ENCODE peak calls at places on chromosome 19, in five cellular contexts. M, Z, R, K and E are unnamed samples.

GRCh38 chr19:18503337-18503970 is 18.4 kb downstream of the ELL start:
- DNase-seq in M (no peak), Z (no peak), R (no peak), K (no peak), E (no peak)

GRCh38 chr19:3778899-3779723 is 7.1 kb downstream of the MATK start:
- DNase-seq in M (no peak), Z (no peak), R (no peak), K (no peak), E (no peak)

GRCh38 chr19:51811344-51811743 is 16.4 kb downstream of the FPR3 start:
- DNase-seq in M (no peak), Z (no peak), R (peak), K (no peak), E (no peak)

GRCh38 chr19:34256835-34257558 is 2.6 kb downstream of the GARRE1 start:
- DNase-seq in M (no peak), Z (no peak), R (no peak), K (no peak), E (no peak)

GRCh38 chr19:8571006-8571411 is 6.2 kb downstream of the MYO1F start:
- DNase-seq in M (peak), Z (no peak), R (peak), K (peak), E (no peak)

GRCh38 chr19:33248553-33248953 is 22.9 kb upstream of the SLC7A10 start:
- DNase-seq in M (no peak), Z (no peak), R (no peak), K (no peak), E (no peak)

GRCh38 chr19:16106121-16106520 is 5.6 kb upstream of the RAB8A start:
- DNase-seq in M (no peak), Z (no peak), R (peak), K (no peak), E (peak)

GRCh38 chr19:970695-971094 is 13.4 kb upstream of the WDR18 start:
- DNase-seq in M (no peak), Z (no peak), R (no peak), K (no peak), E (no peak)

GRCh38 chr19:41695745-41696144 is 7.7 kb upstream of the CEACAM7 start:
- DNase-seq in M (no peak), Z (no peak), R (peak), K (no peak), E (no peak)

GRCh38 chr19:575527-576506 is 3.4 kb downstream of the BSG start:
- DNase-seq in M (peak), Z (no peak), R (no peak), K (peak), E (peak)

GRCh38 chr19:6222884-6223283 is 56.9 kb downstream of the MLLT1 start:
- DNase-seq in M (no peak), Z (no peak), R (no peak), K (no peak), E (no peak)

GRCh38 chr19:5104871-5105351 is 136.0 kb downstream of the KDM4B start:
- DNase-seq in M (no peak), Z (no peak), R (no peak), K (no peak), E (no peak)

GRCh38 chr19:46115396-46116109 is 8.9 kb downstream of the IGFL3 start:
- DNase-seq in M (peak), Z (peak), R (no peak), K (peak), E (peak)

GRCh38 chr19:12825259-12826131 is 8.9 kb downstream of the RTBDN start:
- DNase-seq in M (no peak), Z (no peak), R (no peak), K (no peak), E (no peak)

GRCh38 chr19:1082165-1082927 is 12.8 kb downstream of the POLR2E start:
- DNase-seq in M (peak), Z (no peak), R (peak), K (peak), E (peak)

GRCh38 chr19:14496849-14497346 is 971 bp upstream of the GIPC1 start:
- DNase-seq in M (no peak), Z (no peak), R (no peak), K (no peak), E (peak)